ENCODE peak calls at places on chromosomes 6 and 20, in nine cellular contexts. Z is mucosa of gallbladder; H is CD4-positive, alpha-beta T cell; B is aorta; K is RKO; O is stomach; Q is lower lobe of right lung; X is fibroblast of the aortic adventitia; F is Panc1. T is an unnamed sample.

GRCh38 chr20:49247169-49247734 is 28.0 kb downstream of the DDX27 start:
- DNase-seq in Z (no peak), H (no peak), B (no peak), K (no peak), O (no peak), Q (no peak), X (no peak), F (no peak), T (no peak)

GRCh38 chr6:30169658-30170614 is 6.6 kb downstream of the TRIM15 start:
- DNase-seq in Z (no peak), H (no peak), B (no peak), K (peak), O (no peak), Q (no peak), X (peak), F (peak), T (peak)

GRCh38 chr6:155021680-155022079 is 26.6 kb downstream of the TIAM2 start:
- DNase-seq in Z (no peak), H (no peak), B (no peak), K (no peak), O (no peak), Q (no peak), X (no peak), F (no peak), T (no peak)

GRCh38 chr6:97669191-97669651 is 386.2 kb upstream of the MMS22L start:
- DNase-seq in Z (no peak), H (no peak), B (no peak), K (no peak), O (no peak), Q (no peak), X (peak), F (no peak), T (peak)

GRCh38 chr6:107982511-107982910 is 24.5 kb upstream of the SEC63 start:
- DNase-seq in Z (no peak), H (no peak), B (no peak), K (no peak), O (no peak), Q (no peak), X (no peak), F (no peak), T (no peak)

GRCh38 chr6:133590196-133590595 is 298.7 kb upstream of the TCF21 start:
- DNase-seq in Z (no peak), H (no peak), B (no peak), K (no peak), O (no peak), Q (no peak), X (no peak), F (no peak), T (no peak)

GRCh38 chr20:44075191-44075949 is 111.6 kb downstream of the JPH2 start:
- DNase-seq in Z (no peak), H (no peak), B (no peak), K (no peak), O (peak), Q (no peak), X (no peak), F (no peak), T (no peak)

GRCh38 chr6:14596410-14596809 is 478.8 kb downstream of the CD83 start:
- DNase-seq in Z (no peak), H (no peak), B (no peak), K (peak), O (peak), Q (peak), X (peak), F (no peak), T (no peak)

GRCh38 chr20:51154708-51155690 is 132.1 kb upstream of the KCNG1 start:
- DNase-seq in Z (no peak), H (no peak), B (no peak), K (no peak), O (no peak), Q (no peak), X (no peak), F (no peak), T (no peak)

GRCh38 chr6:6277418-6277817 is 43.0 kb downstream of the F13A1 start:
- DNase-seq in Z (no peak), H (no peak), B (no peak), K (peak), O (no peak), Q (no peak), X (peak), F (peak), T (no peak)

GRCh38 chr6:119966484-119966883 is 616.9 kb upstream of the MAN1A1 start:
- DNase-seq in Z (no peak), H (no peak), B (no peak), K (no peak), O (no peak), Q (no peak), X (no peak), F (no peak), T (no peak)

GRCh38 chr6:75748743-75749538 is at the start of gene MYO6:
- DNase-seq in Z (peak), H (peak), B (peak), K (peak), O (peak), Q (peak), X (peak), F (no peak), T (peak)

GRCh38 chr6:157667211-157668033 is 155.6 kb upstream of the SNX9 start:
- DNase-seq in Z (peak), H (peak), B (peak), K (peak), O (peak), Q (no peak), X (peak), F (peak), T (peak)

GRCh38 chr20:62770111-62770910 is 26.0 kb upstream of the MRGBP start:
- DNase-seq in Z (no peak), H (no peak), B (peak), K (no peak), O (no peak), Q (peak), X (no peak), F (no peak), T (no peak)

GRCh38 chr20:62219992-62220665 is at the start of gene HRH3:
- DNase-seq in Z (no peak), H (peak), B (no peak), K (no peak), O (peak), Q (no peak), X (no peak), F (no peak), T (peak)

GRCh38 chr6:94468830-94469229 is 1049.5 kb upstream of the EPHA7 start:
- DNase-seq in Z (no peak), H (no peak), B (no peak), K (no peak), O (no peak), Q (no peak), X (no peak), F (no peak), T (no peak)

GRCh38 chr6:113530769-113531168 is 326.4 kb upstream of the MARCKS start:
- DNase-seq in Z (no peak), H (no peak), B (no peak), K (peak), O (no peak), Q (no peak), X (peak), F (peak), T (no peak)